ENCODE peak calls at places on chromosomes 4 and X, in eight cellular contexts. T is cardiac septum; J is activated naive CD4-positive, alpha-beta T cell; R is ovary; W is ecto neural progenitor cell; V is SK-MEL-5; C is stimulated activated naive CD4-positive, alpha-beta T cell; A is psoas muscle. N is an unnamed sample.

GRCh38 chr4:94558392-94558920 is 106.7 kb downstream of the PDLIM5 start:
- DNase-seq in R (no peak), J (no peak), T (no peak), V (no peak), W (no peak), C (no peak), A (no peak), N (no peak)

GRCh38 chrX:64206556-64207162 is 1.2 kb upstream of the AMER1 start:
- DNase-seq in W (no peak), C (no peak), J (no peak), A (peak), V (no peak), R (peak), T (no peak), N (no peak)

GRCh38 chrX:116409224-116409623 is 27.2 kb upstream of the SLC6A14 start:
- DNase-seq in R (no peak), T (no peak), W (no peak), C (no peak), V (no peak), J (no peak), A (no peak), N (no peak)

GRCh38 chrX:34546366-34546765 is 110.7 kb downstream of the TMEM47 start:
- DNase-seq in W (no peak), V (no peak), R (no peak), J (no peak), C (no peak), T (no peak), A (no peak), N (no peak)

GRCh38 chrX:45714864-45715263 is 514.2 kb upstream of the DIPK2B start:
- DNase-seq in V (peak), W (no peak), A (no peak), C (no peak), R (no peak), J (no peak), T (no peak), N (no peak)

GRCh38 chr4:122017296-122017695 is 65.4 kb upstream of the TRPC3 start:
- DNase-seq in T (no peak), V (no peak), A (no peak), J (no peak), R (no peak), C (no peak), W (no peak), N (no peak)

GRCh38 chrX:80806557-80806956 is 3.1 kb downstream of the BRWD3 start:
- DNase-seq in A (no peak), W (no peak), J (no peak), C (no peak), R (no peak), V (no peak), T (no peak), N (no peak)

GRCh38 chrX:56765816-56766553 is 36.9 kb downstream of the NBDY start:
- DNase-seq in V (no peak), A (no peak), C (no peak), W (no peak), J (no peak), T (peak), R (no peak), N (no peak)

GRCh38 chr4:137519406-137519805 is 12.9 kb downstream of the PCDH18 start:
- DNase-seq in V (no peak), T (no peak), C (no peak), R (no peak), W (no peak), A (no peak), J (no peak), N (no peak)

GRCh38 chr4:64430933-64431332 is 21.7 kb upstream of the TECRL start:
- DNase-seq in R (no peak), J (no peak), A (no peak), C (no peak), W (no peak), V (no peak), T (no peak), N (no peak)

GRCh38 chr4:152920768-152921167 is 15.4 kb upstream of the FHDC1 start:
- DNase-seq in J (no peak), V (no peak), C (no peak), W (no peak), T (no peak), A (no peak), R (no peak), N (no peak)